ENCODE peak calls at places on chromosome 11, in nine cellular contexts. J is SK-N-SH, S is neuronal stem cell, K is HCT116, D is H9, A is mammary epithelial cell, F is GM23248, Y is hepatocyte, X is mesenchymal stem cell. W is an unnamed sample.

GRCh38 chr11:14902650-14903350 is 10.8 kb upstream of the CYP2R1 start:
- DNase-seq in K (no peak), J (no peak), F (peak; percentile 51), A (peak; percentile 55), S (no peak), D (no peak), Y (no peak), X (peak; percentile 53), W (peak; percentile 75)

GRCh38 chr11:832529-833113 is at the start of gene CD151:
- DNase-seq in A (peak; percentile 63), F (peak; percentile 90), J (peak; percentile 88), D (peak; percentile 79), X (peak; percentile 64), K (no peak), S (no peak), Y (peak; percentile 89), W (peak; percentile 96)

GRCh38 chr11:47148903-47149535 is 27.7 kb downstream of the ARFGAP2 start:
- DNase-seq in Y (no peak), S (no peak), J (no peak), K (no peak), D (no peak), A (no peak), X (peak; percentile 26), F (peak; percentile 54), W (no peak)

GRCh38 chr11:15590131-15590530 is 475.4 kb downstream of the INSC start:
- DNase-seq in X (no peak), J (peak; percentile 30), Y (peak; percentile 5), F (peak; percentile 1), K (no peak), S (no peak), A (no peak), D (no peak), W (no peak)

GRCh38 chr11:125978171-125978570 is 32.3 kb downstream of the VSIG10L2 start:
- DNase-seq in X (no peak), D (no peak), A (no peak), J (no peak), K (no peak), Y (no peak), F (no peak), S (no peak), W (no peak)

GRCh38 chr11:65165847-65166317 is 4.2 kb upstream of the SPDYC start:
- DNase-seq in X (no peak), F (peak; percentile 22), A (no peak), K (no peak), S (no peak), Y (no peak), J (no peak), D (no peak), W (peak; percentile 63)

GRCh38 chr11:20003357-20003756 is 156.9 kb downstream of the DBX1 start:
- DNase-seq in S (no peak), X (no peak), D (no peak), Y (peak; percentile 63), K (no peak), F (no peak), A (peak; percentile 74), J (no peak), W (no peak)

GRCh38 chr11:24833598-24833997 is 336.7 kb downstream of the LUZP2 start:
- DNase-seq in S (no peak), J (no peak), Y (no peak), K (no peak), F (no peak), D (no peak), A (no peak), X (no peak), W (peak; percentile 5)

GRCh38 chr11:8699903-8700302 is 17.3 kb downstream of the RPL27A start:
- DNase-seq in D (peak; percentile 79), X (peak; percentile 35), S (no peak), K (no peak), F (peak; percentile 78), A (peak; percentile 74), Y (no peak), J (no peak), W (peak; percentile 86)

GRCh38 chr11:6663794-6664478 is 8.3 kb upstream of the DCHS1 start:
- DNase-seq in D (no peak), K (no peak), X (no peak), A (no peak), Y (no peak), J (no peak), S (no peak), F (no peak), W (no peak)

GRCh38 chr11:61834278-61835004 is 6.3 kb downstream of the FADS2 start:
- DNase-seq in K (no peak), D (peak; percentile 90), Y (peak; percentile 43), F (peak; percentile 20), S (no peak), X (peak; percentile 93), J (peak; percentile 27), A (no peak), W (peak; percentile 89)

GRCh38 chr11:126348806-126349582 is 6.5 kb upstream of the ST3GAL4 start:
- DNase-seq in J (no peak), S (no peak), D (no peak), F (peak; percentile 81), K (no peak), Y (no peak), A (no peak), X (no peak), W (peak; percentile 94)

GRCh38 chr11:76337469-76337868 is 43.5 kb downstream of the THAP12 start:
- DNase-seq in X (no peak), D (no peak), K (no peak), Y (no peak), J (no peak), S (no peak), F (no peak), A (no peak), W (no peak)

GRCh38 chr11:76335827-76336226 is 45.1 kb downstream of the THAP12 start:
- DNase-seq in D (no peak), S (no peak), A (no peak), K (no peak), F (no peak), J (no peak), Y (no peak), X (no peak), W (no peak)

GRCh38 chr11:76336597-76336996 is 44.3 kb downstream of the THAP12 start:
- DNase-seq in A (no peak), K (no peak), X (no peak), Y (no peak), F (no peak), J (no peak), S (no peak), D (no peak), W (no peak)

GRCh38 chr11:76337918-76338317 is 43.0 kb downstream of the THAP12 start:
- DNase-seq in S (no peak), Y (no peak), X (no peak), J (no peak), K (no peak), A (no peak), D (no peak), F (no peak), W (no peak)

GRCh38 chr11:76339217-76339616 is 41.7 kb downstream of the THAP12 start:
- DNase-seq in A (no peak), D (no peak), S (no peak), K (no peak), J (no peak), F (peak; percentile 44), Y (no peak), X (peak; percentile 78), W (peak; percentile 90)
- H3K4me2 ChIP-seq in A (no peak overlapping the region), D (no peak overlapping the region), S (no peak overlapping the region), K (no peak overlapping the region), J (no peak overlapping the region), F (no peak overlapping the region), Y (no peak overlapping the region), X (no peak overlapping the region), W (peak overlapping the region; percentile 21)

DNA sequence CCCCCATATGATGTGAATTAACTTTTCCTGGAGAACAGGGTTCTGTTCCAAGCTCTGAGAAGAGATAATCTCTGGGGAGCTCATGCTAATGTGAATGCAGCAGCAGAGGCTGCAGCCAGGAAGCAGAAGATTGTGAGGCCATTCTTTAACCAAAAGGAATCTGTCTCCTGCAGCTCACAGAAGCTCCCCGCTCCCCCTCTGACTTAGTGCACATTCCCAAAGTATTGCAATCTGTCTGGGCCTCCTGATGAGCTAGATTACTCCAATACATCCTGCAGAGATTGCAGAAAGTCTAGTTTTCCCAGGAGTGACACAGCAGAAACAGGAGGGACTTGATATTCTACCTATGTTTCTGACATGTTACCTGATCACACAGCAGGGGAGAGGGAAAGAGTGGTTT is 420.6 kb upstream of the FAT3 start:
- DNase-seq in F (no peak), A (no peak), J (peak; percentile 36), S (no peak), K (no peak), X (peak; percentile 28), D (peak; percentile 64), Y (peak; percentile 16), W (no peak)
- H2AFZ ChIP-seq in F (no peak overlapping the region), A (no peak overlapping the region), J (no peak overlapping the region), S (peak overlapping the region; percentile 38), K (no peak overlapping the region), X (no peak overlapping the region), D (peak overlapping the region; percentile 78), Y (no peak overlapping the region), W (no peak overlapping the region)

GRCh38 chr11:97764193-97764592 is 1256.6 kb upstream of the CNTN5 start:
- DNase-seq in X (no peak), A (no peak), S (no peak), Y (no peak), J (no peak), D (no peak), K (no peak), F (no peak), W (no peak)
- H3K9me3 ChIP-seq in X (no peaks in the 10 kb centered on the region), A (no peaks in the 10 kb centered on the region), S (no peaks in the 10 kb centered on the region), Y (no peaks in the 10 kb centered on the region), J (no peaks in the 10 kb centered on the region), D (no peaks in the 10 kb centered on the region), K (peaks cover 6% of the 10 kb centered on the region), F (peaks cover 3% of the 10 kb centered on the region), W (no peaks in the 10 kb centered on the region)

GRCh38 chr11:109914038-109914437 is 179.2 kb upstream of the ZC3H12C start:
- DNase-seq in D (no peak), Y (peak; percentile 9), A (peak; percentile 70), F (no peak), S (no peak), X (no peak), J (no peak), K (peak; percentile 15), W (no peak)

GRCh38 chr11:109911488-109911887 is 181.7 kb upstream of the ZC3H12C start:
- DNase-seq in K (no peak), D (no peak), S (no peak), X (no peak), A (no peak), J (no peak), F (peak; percentile 3), Y (no peak), W (no peak)

DNA sequence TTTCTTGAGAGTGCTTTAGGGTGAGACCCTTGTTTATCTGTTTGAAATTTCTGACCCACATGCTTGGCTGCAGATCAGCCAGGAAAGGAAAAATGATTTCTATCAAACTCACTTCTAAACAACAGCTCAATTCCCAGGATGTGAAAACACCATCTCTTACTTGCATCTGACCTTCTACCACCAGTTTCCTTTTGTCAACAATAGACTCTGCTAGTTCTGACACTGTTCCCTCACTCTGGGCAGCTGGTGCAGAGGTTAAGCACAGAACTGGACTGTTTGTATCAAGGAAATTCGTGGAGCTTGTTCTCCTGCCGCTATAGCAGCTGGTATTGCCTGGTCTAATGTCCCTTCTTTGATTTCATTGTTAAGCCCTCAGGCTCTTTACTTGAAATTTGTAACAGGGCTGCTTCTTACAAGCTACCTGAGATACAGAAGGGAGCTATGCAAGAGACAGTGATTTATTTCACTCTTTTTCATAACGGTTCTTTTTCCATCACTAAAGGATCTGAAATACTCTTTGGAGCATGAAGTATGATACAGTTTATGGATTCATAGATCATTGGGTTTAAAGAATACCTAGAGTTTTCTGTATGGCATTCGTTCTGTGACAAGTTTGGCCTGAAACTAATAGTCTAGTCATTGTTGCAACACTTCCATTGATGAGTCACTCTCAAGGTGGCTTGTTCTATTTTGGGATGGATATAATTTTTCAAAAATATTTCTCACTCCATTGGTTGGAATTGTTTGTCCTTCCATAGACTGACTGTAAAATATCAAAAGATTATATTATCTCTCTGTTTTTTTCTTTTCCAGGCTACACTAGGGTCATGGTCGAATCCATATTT is 178.2 kb upstream of the ZC3H12C start:
- DNase-seq in X (peak; percentile 50), S (no peak), D (no peak), Y (no peak), F (peak; percentile 74), J (no peak), K (no peak), A (peak; percentile 66), W (peak; percentile 55)
- H3K4me2 ChIP-seq in X (no peak overlapping the region), S (no peak overlapping the region), D (no peak overlapping the region), Y (no peak overlapping the region), F (peak overlapping the region; percentile 3), J (no peak overlapping the region), K (peak overlapping the region; percentile 55), A (no peak overlapping the region), W (peak overlapping the region; percentile 29)